ENCODE peak calls at places on chromosomes 7 and 10, in eight cellular contexts. C, P, W, E, U, X, Z and I are unnamed samples.

GRCh38 chr10:31706921-31707571 is 221.6 kb downstream of the ARHGAP12 start:
- DNase-seq in C (peak; percentile 14), P (no peak), W (no peak), E (no peak), U (no peak), X (no peak), Z (peak; percentile 66), I (peak; percentile 31)

GRCh38 chr7:156122752-156123354 is 310.6 kb upstream of the SHH start:
- DNase-seq in C (no peak), P (no peak), W (no peak), E (no peak), U (no peak), X (no peak), Z (no peak), I (no peak)

GRCh38 chr10:76492026-76492425 is 1060.6 kb downstream of the LRMDA start:
- DNase-seq in C (no peak), P (no peak), W (no peak), E (no peak), U (no peak), X (peak; percentile 43), Z (no peak), I (no peak)

GRCh38 chr10:101289541-101289940 is 60.3 kb upstream of the LBX1 start:
- DNase-seq in C (no peak), P (no peak), W (no peak), E (no peak), U (peak; percentile 15), X (no peak), Z (no peak), I (no peak)

GRCh38 chr10:43685744-43686143 is 37.1 kb upstream of the ZNF32 start:
- DNase-seq in C (no peak), P (no peak), W (no peak), E (no peak), U (no peak), X (no peak), Z (peak; percentile 36), I (no peak)

GRCh38 chr7:39651262-39651661 is 27.9 kb downstream of the RALA start:
- DNase-seq in C (no peak), P (no peak), W (no peak), E (no peak), U (no peak), X (peak; percentile 28), Z (no peak), I (no peak)

GRCh38 chr10:110642980-110643655 is 1.0 kb upstream of the RBM20 start:
- DNase-seq in C (no peak), P (no peak), W (no peak), E (no peak), U (peak; percentile 74), X (no peak), Z (no peak), I (no peak)

GRCh38 chr10:88664142-88664541 is at the start of gene LIPF:
- DNase-seq in C (no peak), P (no peak), W (no peak), E (no peak), U (no peak), X (no peak), Z (no peak), I (no peak)

GRCh38 chr10:73591935-73592699 is 975 bp upstream of the USP54 start:
- DNase-seq in C (peak; percentile 38), P (peak; percentile 31), W (peak; percentile 38), E (peak; percentile 83), U (peak; percentile 90), X (no peak), Z (peak; percentile 76), I (peak; percentile 21)

GRCh38 chr10:23096814-23097549 is 1.6 kb downstream of the MSRB2 start:
- DNase-seq in C (no peak), P (no peak), W (no peak), E (no peak), U (no peak), X (peak; percentile 82), Z (no peak), I (no peak)

GRCh38 chr10:34200355-34200901 is 614.7 kb downstream of the PARD3 start:
- DNase-seq in C (no peak), P (no peak), W (no peak), E (no peak), U (no peak), X (no peak), Z (no peak), I (no peak)

GRCh38 chr10:124225468-124226270 is 132.3 kb upstream of the CHST15 start:
- DNase-seq in C (no peak), P (no peak), W (no peak), E (no peak), U (no peak), X (no peak), Z (no peak), I (no peak)

GRCh38 chr10:4533626-4534025 is 292.4 kb upstream of the AKR1E2 start:
- DNase-seq in C (peak; percentile 9), P (no peak), W (no peak), E (no peak), U (no peak), X (no peak), Z (no peak), I (no peak)

GRCh38 chr7:158782638-158783490 is 46.4 kb downstream of the ESYT2 start:
- DNase-seq in C (no peak), P (peak; percentile 57), W (no peak), E (peak; percentile 5), U (no peak), X (no peak), Z (peak; percentile 46), I (no peak)

DNA sequence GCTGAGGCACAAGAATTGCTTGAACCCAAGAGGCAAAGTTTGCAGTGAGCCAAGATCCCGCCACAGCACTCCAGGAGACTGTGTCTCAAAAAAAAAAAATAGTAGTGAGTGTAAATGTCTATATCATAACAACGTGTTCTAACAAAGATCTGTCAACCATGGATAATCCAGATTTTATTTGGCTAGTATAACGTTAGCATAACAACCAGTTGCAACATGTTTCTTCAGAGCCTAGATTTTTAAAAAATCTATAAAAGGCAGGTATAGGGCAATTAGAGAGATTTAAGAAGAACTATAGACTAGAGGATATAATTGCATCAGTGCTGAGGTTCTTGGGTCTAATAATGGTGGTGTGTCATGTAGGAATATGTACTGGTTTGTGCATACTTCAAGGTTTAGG is 30.5 kb downstream of the DLG5 start:
- DNase-seq in C (no peak), P (no peak), W (no peak), E (no peak), U (no peak), X (no peak), Z (no peak), I (no peak)
- TF ChIP-seq CTCF in C (no peak), P (no peak), W (no peak), E (no peak), U (no peak), X (no peak), Z (no peak), I (no peak)

DNA sequence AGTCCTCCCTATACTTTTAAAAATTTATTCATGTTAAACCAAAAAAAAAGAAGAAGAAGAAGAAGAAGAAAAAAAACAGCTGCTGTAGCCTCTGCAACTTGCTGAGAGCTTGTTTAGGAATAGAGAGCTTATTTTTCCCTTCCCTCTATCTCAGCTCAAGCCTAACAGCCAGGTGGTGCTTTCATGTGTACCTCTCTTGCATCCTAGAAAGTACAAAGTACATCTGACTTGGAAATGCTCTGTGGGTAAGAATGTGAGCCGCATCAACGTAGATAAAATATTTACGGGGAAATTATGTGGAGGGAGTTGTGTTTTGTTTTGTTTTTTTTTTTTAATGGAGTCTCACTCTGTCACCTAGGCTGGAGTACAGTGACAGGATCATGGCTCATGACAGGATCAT is 99.6 kb downstream of the PLXDC2 start:
- DNase-seq in C (no peak), P (no peak), W (no peak), E (no peak), U (no peak), X (no peak), Z (no peak), I (no peak)
- TF ChIP-seq CTCF in C (no peak), P (no peak), W (no peak), E (no peak), U (no peak), X (no peak), Z (no peak), I (no peak)

GRCh38 chr10:97771913-97772823 is at the start of gene SFRP5:
- DNase-seq in C (no peak), P (no peak), W (no peak), E (no peak), U (peak; percentile 60), X (no peak), Z (no peak), I (no peak)

GRCh38 chr10:97773096-97773495 is 1.3 kb upstream of the SFRP5 start:
- DNase-seq in C (no peak), P (no peak), W (no peak), E (no peak), U (no peak), X (no peak), Z (no peak), I (no peak)

GRCh38 chr10:97777148-97777547 is 5.3 kb upstream of the SFRP5 start:
- DNase-seq in C (no peak), P (no peak), W (no peak), E (no peak), U (no peak), X (no peak), Z (no peak), I (no peak)

GRCh38 chr10:97771055-97771811 is 566 bp downstream of the SFRP5 start:
- DNase-seq in C (peak; percentile 49), P (no peak), W (no peak), E (no peak), U (peak; percentile 67), X (no peak), Z (no peak), I (peak; percentile 14)

DNA sequence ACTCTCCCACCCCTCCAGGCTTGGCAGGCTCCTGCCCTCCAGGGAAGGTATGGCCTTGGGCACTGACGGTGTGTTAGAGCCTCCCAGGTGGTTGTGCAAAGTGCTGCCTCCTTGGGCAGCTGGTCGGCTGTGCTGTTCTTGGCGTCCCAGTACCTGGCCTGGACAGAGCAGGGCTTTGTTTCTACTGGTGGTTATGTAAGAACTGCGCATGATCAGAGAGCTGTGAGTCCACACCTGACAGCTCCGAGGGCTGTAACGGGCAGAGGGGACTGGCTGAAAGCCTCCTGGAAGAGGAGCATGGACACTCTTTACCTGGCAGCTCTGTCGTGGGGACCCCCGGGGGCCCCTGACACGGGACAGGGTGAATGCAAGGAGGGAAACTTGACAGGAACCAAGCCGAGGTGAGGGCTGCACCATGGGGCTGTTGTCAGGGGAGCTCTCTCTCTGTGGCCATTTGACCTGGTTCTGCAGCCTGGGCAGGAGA is 3.1 kb upstream of the SFRP5 start:
- DNase-seq in C (no peak), P (no peak), W (no peak), E (no peak), U (no peak), X (no peak), Z (no peak), I (no peak)
- TF ChIP-seq CTCF in C (no peak), P (no peak), W (no peak), E (no peak), U (no peak), X (no peak), Z (no peak), I (no peak)

DNA sequence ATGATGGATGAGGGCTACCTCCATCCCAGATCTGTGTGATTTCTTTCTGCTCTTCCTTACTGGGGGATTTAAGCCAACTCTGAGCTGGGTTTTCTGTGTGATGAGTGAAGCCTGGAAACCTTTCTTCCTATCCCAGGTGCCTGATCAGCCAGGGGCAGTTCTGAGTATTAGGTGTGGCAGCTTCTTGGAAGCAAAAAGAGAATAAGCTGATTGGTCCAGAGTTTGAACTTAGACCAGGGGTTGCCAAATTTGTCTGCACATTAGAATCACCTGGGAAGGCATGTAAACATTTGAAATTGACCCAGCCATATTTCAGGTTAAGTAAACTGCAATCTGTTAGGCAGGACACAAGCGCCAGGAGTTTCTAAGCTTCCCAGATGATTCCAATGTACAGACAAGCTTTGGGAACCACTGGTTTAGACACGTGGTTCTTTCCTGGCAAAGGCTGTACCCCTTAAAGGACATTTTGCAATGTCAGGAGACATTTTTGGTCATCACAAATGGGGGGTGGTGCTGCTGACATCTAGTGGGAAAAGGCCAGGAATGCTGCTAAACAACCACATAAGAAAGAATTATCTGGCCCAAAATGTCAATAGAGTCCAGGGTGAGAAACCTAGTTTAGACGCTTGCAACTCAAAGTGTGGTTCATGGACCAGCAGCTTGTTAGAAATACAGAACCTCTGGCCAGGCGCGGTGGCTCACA is 160.5 kb upstream of the GHITM start:
- DNase-seq in C (no peak), P (no peak), W (no peak), E (no peak), U (no peak), X (no peak), Z (no peak), I (no peak)
- TF ChIP-seq CTCF in C (peak; percentile 11), P (no peak), W (no peak), E (no peak), U (peak; percentile 39), X (no peak), Z (no peak), I (no peak)